ENCODE peak calls at places on chromosomes 11 and 22, in five cellular contexts. K is CD8-positive, alpha-beta memory T cell; B is mammary epithelial cell; S is naive thymus-derived CD4-positive, alpha-beta T cell; X is heart right ventricle. L is an unnamed sample. For H3K4me1, the result is how much of the 10 kb centered on the place peaks cover.

GRCh38 chr22:37472418-37473006 is 13.7 kb downstream of the MFNG start:
- DNase-seq in K (peak), B (no peak), S (peak), X (no peak), L (peak)

GRCh38 chr22:23262474-23263332 is 82.4 kb downstream of the BCR start:
- DNase-seq in K (no peak), B (no peak), S (no peak), X (no peak), L (no peak)

GRCh38 chr11:119759747-119760412 is 30.9 kb upstream of the NECTIN1 start:
- DNase-seq in K (no peak), B (no peak), S (no peak), X (no peak), L (no peak)

GRCh38 chr22:21735198-21736083 is at the start of gene YPEL1:
- DNase-seq in K (peak), B (peak), S (peak), X (peak), L (peak)

GRCh38 chr11:100367892-100368291 is 319.2 kb upstream of the ARHGAP42 start:
- DNase-seq in K (no peak), B (peak), S (no peak), X (no peak), L (no peak)

GRCh38 chr22:46432164-46433068 is 96.9 kb downstream of the TRMU start:
- DNase-seq in K (peak), B (no peak), S (peak), X (no peak), L (peak)

GRCh38 chr11:92745186-92745585 is 224.3 kb upstream of the MTNR1B start:
- DNase-seq in K (no peak), B (no peak), S (no peak), X (no peak), L (no peak)

GRCh38 chr11:17554487-17554886 is 7.4 kb downstream of the OTOG start:
- DNase-seq in K (no peak), B (no peak), S (no peak), X (no peak), L (no peak)

GRCh38 chr11:122436188-122436555 is 219.3 kb upstream of the UBASH3B start:
- DNase-seq in K (no peak), B (no peak), S (no peak), X (no peak), L (no peak)

GRCh38 chr11:107859459-107860239 is 1.1 kb upstream of the SLC35F2 start:
- DNase-seq in K (no peak), B (peak), S (peak), X (peak), L (peak)

GRCh38 chr22:41983516-41983915 is 14.3 kb downstream of the SEPTIN3 start:
- DNase-seq in K (no peak), B (peak), S (no peak), X (no peak), L (no peak)

GRCh38 chr11:123213307-123213708 is 18.3 kb upstream of the CLMP start:
- DNase-seq in K (no peak), B (no peak), S (no peak), X (no peak), L (no peak)

GRCh38 chr22:26684173-26684572 is 26.8 kb downstream of the MIAT start:
- DNase-seq in K (no peak), B (no peak), S (no peak), X (no peak), L (no peak)

GRCh38 chr22:28398355-28398754 is 281.3 kb downstream of the TTC28 start:
- DNase-seq in K (no peak), B (no peak), S (no peak), X (no peak), L (no peak)

GRCh38 chr11:27234043-27234668 is 128.9 kb downstream of the CCDC34 start:
- DNase-seq in K (no peak), B (peak), S (no peak), X (peak), L (peak)

GRCh38 chr11:130622126-130622525 is 173.7 kb downstream of the ADAMTS15 start:
- DNase-seq in K (no peak), B (no peak), S (no peak), X (no peak), L (no peak)

GRCh38 chr11:119709638-119710346 is 19.2 kb downstream of the NECTIN1 start:
- DNase-seq in K (no peak), B (no peak), S (no peak), X (peak), L (no peak)

GRCh38 chr22:45207981-45208664 is 32.6 kb downstream of the KIAA0930 start:
- DNase-seq in K (no peak), B (peak), S (no peak), X (no peak), L (no peak)

GRCh38 chr22:40285508-40285907 is 60.8 kb upstream of the ADSL start:
- DNase-seq in K (no peak), B (no peak), S (no peak), X (no peak), L (no peak)

GRCh38 chr11:124896821-124897391 is 759 bp downstream of the ROBO4 start:
- DNase-seq in K (no peak), B (no peak), S (no peak), X (no peak), L (no peak)

GRCh38 chr11:36013950-36014349 is 70.1 kb downstream of the LDLRAD3 start:
- DNase-seq in K (no peak), B (peak), S (no peak), X (no peak), L (no peak)
- H3K4me1 ChIP-seq in K (under half), B (half or more), S (under half), X (under half), L (under half)

GRCh38 chr11:114135737-114136151 is 76.2 kb downstream of the ZBTB16 start:
- DNase-seq in K (no peak), B (no peak), S (no peak), X (no peak), L (peak)

GRCh38 chr11:114137054-114137453 is 77.5 kb downstream of the ZBTB16 start:
- DNase-seq in K (no peak), B (no peak), S (no peak), X (no peak), L (no peak)

GRCh38 chr11:114133548-114134329 is 74.2 kb downstream of the ZBTB16 start:
- DNase-seq in K (no peak), B (no peak), S (no peak), X (no peak), L (peak)

GRCh38 chr11:114132944-114133394 is 73.5 kb downstream of the ZBTB16 start:
- DNase-seq in K (no peak), B (no peak), S (no peak), X (no peak), L (no peak)

GRCh38 chr11:114134870-114135269 is 75.4 kb downstream of the ZBTB16 start:
- DNase-seq in K (no peak), B (peak), S (no peak), X (no peak), L (no peak)
- H3K4me3 ChIP-seq in K (no peak), B (no peak), S (no peak), X (no peak), L (no peak)

DNA sequence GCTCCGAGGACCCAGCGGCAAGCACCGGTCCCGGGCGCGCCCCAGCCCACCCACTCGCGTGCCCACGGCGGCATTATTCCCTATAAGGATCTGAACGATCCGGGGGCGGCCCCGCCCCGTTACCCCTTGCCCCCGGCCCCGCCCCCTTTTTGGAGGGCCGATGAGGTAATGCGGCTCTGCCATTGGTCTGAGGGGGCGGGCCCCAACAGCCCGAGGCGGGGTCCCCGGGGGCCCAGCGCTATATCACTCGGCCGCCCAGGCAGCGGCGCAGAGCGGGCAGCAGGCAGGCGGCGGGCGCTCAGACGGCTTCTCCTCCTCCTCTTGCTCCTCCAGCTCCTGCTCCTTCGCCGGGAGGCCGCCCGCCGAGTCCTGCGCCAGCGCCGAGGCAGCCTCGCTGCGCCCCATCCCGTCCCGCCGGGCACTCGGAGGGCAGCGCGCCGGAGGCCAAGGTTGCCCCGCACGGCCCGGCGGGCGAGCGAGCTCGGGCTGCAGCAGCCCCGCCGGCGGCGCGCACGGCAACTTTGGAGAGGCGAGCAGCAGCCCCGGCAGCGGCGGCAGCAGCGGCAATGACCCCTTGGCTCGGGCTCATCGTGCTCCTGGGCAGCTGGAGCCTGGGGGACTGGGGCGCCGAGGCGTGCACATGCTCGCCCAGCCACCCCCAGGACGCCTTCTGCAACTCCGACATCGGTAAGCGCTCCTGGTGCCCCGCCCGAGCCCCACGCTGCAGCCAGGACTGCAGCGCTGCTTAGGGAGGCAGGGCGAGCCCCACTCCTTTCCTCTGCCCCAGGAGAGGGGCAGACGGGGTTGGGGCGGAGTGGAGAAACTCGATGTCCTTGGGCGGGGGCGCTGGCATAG is at the start of gene TIMP3:
- DNase-seq in K (no peak), B (peak), S (no peak), X (peak), L (peak)
- H3K4me1 ChIP-seq in K (under half), B (under half), S (under half), X (under half), L (under half)

GRCh38 chr11:128450882-128451647 is 136.3 kb downstream of the ETS1 start:
- DNase-seq in K (no peak), B (no peak), S (peak), X (no peak), L (no peak)
- H3K4me3 ChIP-seq in K (no peak), B (no peak), S (no peak), X (peak), L (no peak)

GRCh38 chr11:118014022-118014421 is 27.8 kb downstream of the IL10RA start:
- DNase-seq in K (no peak), B (no peak), S (no peak), X (no peak), L (no peak)
- H3K4me1 ChIP-seq in K (half or more), B (under half), S (under half), X (under half), L (under half)

GRCh38 chr11:46309669-46310288 is 32.3 kb downstream of the CREB3L1 start:
- DNase-seq in K (no peak), B (no peak), S (no peak), X (no peak), L (no peak)

GRCh38 chr11:46319074-46319453 is 28.2 kb upstream of the DGKZ start:
- DNase-seq in K (no peak), B (no peak), S (no peak), X (no peak), L (no peak)

GRCh38 chr11:46315783-46316563 is 31.3 kb upstream of the DGKZ start:
- DNase-seq in K (no peak), B (no peak), S (no peak), X (peak), L (no peak)

DNA sequence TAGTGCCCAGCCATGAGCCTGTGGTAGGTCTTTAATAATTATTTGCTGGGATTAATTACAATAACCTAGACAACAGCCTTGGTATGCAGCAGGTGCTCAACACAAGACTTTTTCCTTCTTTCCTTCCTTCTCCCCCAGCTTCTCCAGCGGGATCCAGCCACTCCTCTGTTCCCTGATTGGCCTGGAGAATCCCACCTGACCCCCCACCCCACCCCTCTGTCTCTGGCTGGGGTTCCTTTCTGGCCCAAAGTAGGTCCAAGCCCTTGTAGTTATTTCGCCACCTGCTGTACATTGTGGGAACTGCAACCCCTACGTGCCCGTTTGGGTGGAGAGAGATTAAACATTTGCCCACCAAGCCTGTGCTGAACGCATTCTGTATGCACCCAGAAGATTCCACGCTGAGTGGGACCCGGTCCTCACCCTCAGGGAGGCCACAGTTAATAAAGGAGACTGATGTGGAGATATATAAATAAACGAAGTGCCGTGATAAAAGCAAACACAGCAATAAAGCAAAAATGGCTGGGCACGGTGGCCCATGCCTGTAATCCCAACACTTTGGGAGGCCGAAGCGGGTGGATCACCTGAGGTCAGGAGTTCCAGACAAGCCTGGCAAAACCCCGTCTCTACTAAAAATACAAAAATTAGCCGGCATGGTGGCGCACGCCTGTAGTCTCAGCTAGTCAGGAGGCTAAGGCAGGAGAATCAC is 32.1 kb upstream of the DGKZ start:
- DNase-seq in K (peak), B (peak), S (peak), X (peak), L (peak)
- H3K4me3 ChIP-seq in K (no peak), B (no peak), S (no peak), X (no peak), L (no peak)

DNA sequence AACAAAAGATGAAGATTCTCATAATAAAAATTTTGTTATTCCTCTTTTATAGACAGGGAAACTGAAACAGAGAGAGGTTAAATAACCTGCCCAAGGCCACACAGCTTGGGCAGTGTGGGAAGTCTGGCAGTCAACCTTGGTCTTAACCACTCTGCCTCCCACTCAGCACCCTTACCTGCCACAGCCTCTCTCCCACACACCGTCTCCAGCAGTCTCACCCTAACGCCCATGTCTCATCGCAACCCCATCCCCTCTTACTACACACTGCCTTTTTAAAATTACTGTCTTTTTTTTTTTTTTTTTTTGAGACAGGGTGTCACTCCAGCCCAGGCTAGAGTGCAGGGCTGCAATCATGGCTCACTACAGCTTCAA is 25.0 kb downstream of the ARRB1 start:
- DNase-seq in K (no peak), B (no peak), S (no peak), X (no peak), L (no peak)
- H3K4me1 ChIP-seq in K (under half), B (under half), S (half or more), X (under half), L (under half)